ENCODE peak calls at places on chromosomes 2 and 18, in six cellular contexts. R is A549, D is SK-N-SH, J is GM12878, C is K562, F is HepG2. B is an unnamed sample.

GRCh38 chr2:2452961-2453360 is 121.9 kb upstream of the MYT1L start:
- DNase-seq in R (no peak), D (no peak), J (no peak), C (no peak), F (no peak), B (no peak)

GRCh38 chr18:712401-713134 is at the start of gene ENOSF1:
- DNase-seq in R (peak), D (peak), J (no peak), C (peak), F (peak), B (peak)

GRCh38 chr2:172826522-172826921 is 90.9 kb downstream of the RAPGEF4 start:
- DNase-seq in R (no peak), D (no peak), J (no peak), C (no peak), F (no peak), B (no peak)

GRCh38 chr2:203498161-203498560 is 36.9 kb downstream of the RAPH1 start:
- DNase-seq in R (peak), D (no peak), J (no peak), C (no peak), F (no peak), B (no peak)

GRCh38 chr18:77081387-77081773 is 51.2 kb downstream of the MBP start:
- DNase-seq in R (no peak), D (no peak), J (no peak), C (no peak), F (no peak), B (no peak)

GRCh38 chr2:11872247-11872947 is 126.0 kb downstream of the LPIN1 start:
- DNase-seq in R (peak), D (no peak), J (peak), C (no peak), F (no peak), B (no peak)

GRCh38 chr2:67234443-67234842 is 162.7 kb upstream of the ETAA1 start:
- DNase-seq in R (peak), D (no peak), J (no peak), C (no peak), F (no peak), B (no peak)

GRCh38 chr2:239258248-239258647 is 142.6 kb downstream of the HDAC4 start:
- DNase-seq in R (no peak), D (no peak), J (no peak), C (no peak), F (no peak), B (no peak)

GRCh38 chr2:197307236-197307932 is 3.2 kb downstream of the ANKRD44 start:
- DNase-seq in R (no peak), D (peak), J (no peak), C (no peak), F (no peak), B (no peak)

GRCh38 chr2:160007111-160007510 is 55.3 kb downstream of the PLA2R1 start:
- DNase-seq in R (no peak), D (no peak), J (no peak), C (no peak), F (no peak), B (no peak)

GRCh38 chr2:36561223-36561944 is 36.6 kb downstream of the FEZ2 start:
- DNase-seq in R (peak), D (no peak), J (no peak), C (no peak), F (peak), B (no peak)

GRCh38 chr18:39198376-39198775 is 1632.8 kb upstream of the CELF4 start:
- DNase-seq in R (no peak), D (no peak), J (no peak), C (no peak), F (no peak), B (no peak)

GRCh38 chr2:16626497-16626896 is 39.1 kb downstream of the CYRIA start:
- DNase-seq in R (no peak), D (no peak), J (no peak), C (no peak), F (no peak), B (no peak)

GRCh38 chr2:48120759-48121242 is 214.5 kb upstream of the FBXO11 start:
- DNase-seq in R (no peak), D (no peak), J (no peak), C (no peak), F (no peak), B (no peak)

DNA sequence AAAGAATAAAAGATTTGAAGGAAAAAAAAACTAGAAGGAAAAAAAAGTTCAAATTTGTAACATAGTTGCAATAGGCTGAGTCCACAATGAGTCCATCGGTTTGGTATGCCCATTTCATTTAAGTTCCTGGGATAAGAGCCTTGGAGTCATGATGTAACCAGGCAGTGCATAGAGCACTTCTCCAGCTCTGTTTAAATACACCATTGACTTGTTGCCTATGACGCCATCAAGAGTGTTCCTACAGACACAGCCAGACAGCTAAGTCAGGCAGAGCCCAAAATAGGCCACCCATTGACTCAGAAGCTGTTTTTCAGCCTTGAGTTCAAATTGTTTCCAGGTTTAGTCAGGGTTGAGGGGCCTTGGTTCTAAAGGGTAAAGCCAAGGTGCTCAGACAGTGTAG is 44.9 kb downstream of the SOCS6 start:
- DNase-seq in R (peak), D (no peak), J (no peak), C (no peak), F (peak), B (no peak)
- TF ChIP-seq CHD2 in R (no peak), D (no peak), J (no peak), C (no peak), F (no peak), B (no peak)

DNA sequence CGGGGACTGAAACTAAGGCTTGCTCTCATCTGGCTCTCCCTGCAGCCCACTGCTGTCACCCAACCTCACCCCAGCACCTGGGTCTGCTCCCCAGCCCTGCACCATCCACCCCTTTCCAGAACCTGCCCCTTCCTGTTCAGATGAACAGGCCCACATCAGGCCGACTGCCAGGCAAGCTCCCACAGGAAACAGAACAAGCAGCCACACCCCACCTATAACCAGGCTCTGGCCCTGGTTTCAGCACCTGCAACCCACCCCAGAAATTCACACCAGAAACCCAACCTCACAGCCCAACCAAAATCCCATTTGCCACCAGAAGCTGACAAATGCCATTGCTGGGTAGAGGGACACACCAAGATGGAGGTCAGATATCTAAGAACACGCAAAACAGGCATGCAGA is 159.2 kb upstream of the ID2 start:
- DNase-seq in R (no peak), D (no peak), J (no peak), C (no peak), F (no peak), B (no peak)
- TF ChIP-seq CHD2 in R (no peak), D (no peak), J (no peak), C (no peak), F (no peak), B (no peak)

GRCh38 chr2:151333083-151333482 is 24.3 kb upstream of the TNFAIP6 start:
- DNase-seq in R (no peak), D (no peak), J (no peak), C (no peak), F (no peak), B (no peak)

GRCh38 chr2:151334082-151334815 is 23.1 kb upstream of the TNFAIP6 start:
- DNase-seq in R (peak), D (peak), J (no peak), C (no peak), F (peak), B (no peak)

GRCh38 chr2:151338115-151338514 is 19.3 kb upstream of the TNFAIP6 start:
- DNase-seq in R (no peak), D (no peak), J (no peak), C (no peak), F (no peak), B (no peak)

GRCh38 chr2:151339168-151339567 is 18.2 kb upstream of the TNFAIP6 start:
- DNase-seq in R (no peak), D (no peak), J (no peak), C (no peak), F (no peak), B (peak)

GRCh38 chr2:151337643-151338042 is 19.7 kb upstream of the TNFAIP6 start:
- DNase-seq in R (no peak), D (no peak), J (no peak), C (no peak), F (no peak), B (no peak)
- TF ChIP-seq CHD2 in R (no peak), D (no peak), J (no peak), C (no peak), F (no peak), B (no peak)

GRCh38 chr2:20623741-20624155 is 27.1 kb downstream of the HS1BP3 start:
- DNase-seq in R (no peak), D (no peak), J (no peak), C (no peak), F (no peak), B (no peak)
- TF ChIP-seq CHD2 in R (no peak), D (no peak), J (no peak), C (no peak), F (no peak), B (no peak)

DNA sequence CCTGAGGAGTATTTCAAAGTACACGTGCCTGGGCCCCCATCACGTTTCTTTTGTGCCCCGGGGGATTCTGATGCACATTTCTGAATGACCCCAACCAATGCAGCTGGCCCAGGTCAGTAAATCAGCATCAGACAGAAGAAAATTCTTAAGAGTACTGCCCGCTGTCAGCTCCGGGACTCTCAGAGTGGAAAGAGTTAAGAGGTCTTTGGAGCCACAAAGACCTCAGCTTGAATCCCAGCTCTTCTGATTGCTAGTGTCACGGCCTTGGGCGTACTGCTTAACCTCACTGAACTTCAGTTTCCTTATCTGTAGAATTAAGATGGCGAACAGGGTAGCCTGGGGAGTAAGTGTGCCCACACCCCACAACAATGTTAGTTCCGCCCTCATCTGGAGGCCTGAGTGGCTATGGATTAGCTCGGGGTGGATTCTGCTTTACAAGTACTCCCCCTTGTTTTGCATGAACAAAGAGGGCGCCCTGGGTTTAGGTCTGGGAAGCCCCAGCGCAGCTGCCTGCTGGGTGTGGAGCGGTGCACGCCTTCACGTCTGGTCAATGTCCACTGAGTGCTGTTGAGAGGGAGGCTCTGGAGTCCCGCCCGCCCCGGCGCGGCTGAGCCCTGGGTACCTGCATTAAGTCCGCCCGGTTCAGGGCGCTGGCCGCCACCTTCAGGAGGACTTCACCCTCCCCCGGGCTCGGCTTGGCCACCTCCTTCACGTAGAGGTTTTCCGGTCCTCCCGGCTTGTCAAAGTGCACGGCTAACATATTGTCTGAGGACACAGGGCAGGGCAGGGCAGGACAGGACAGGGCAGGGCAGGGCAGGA is 858 bp downstream of the TP53I3 start:
- DNase-seq in R (peak), D (peak), J (peak), C (peak), F (peak), B (peak)
- TF ChIP-seq CHD2 in R (no peak), D (peak), J (no peak), C (no peak), F (no peak), B (peak)

GRCh38 chr2:163132850-163133249 is 294.3 kb upstream of the KCNH7 start:
- DNase-seq in R (peak), D (peak), J (no peak), C (no peak), F (peak), B (no peak)
- TF ChIP-seq CHD2 in R (no peak), D (no peak), J (no peak), C (no peak), F (no peak), B (no peak)